ENCODE peak calls at places on chromosomes 7 and 10, in six cellular contexts. K is upper lobe of right lung, R is right cardiac atrium, D is BE2C, N is spleen, M is IMR-90. H is an unnamed sample. For H3K4me1, the result is how much of the 10 kb centered on the place peaks cover.

GRCh38 chr10:44008270-44008916 is 359.7 kb upstream of the ZNF32 start:
- DNase-seq in K (no peak), R (no peak), D (no peak), N (no peak), M (peak), H (no peak)

GRCh38 chr7:84663224-84663623 is 468.6 kb upstream of the SEMA3A start:
- DNase-seq in K (no peak), R (no peak), D (no peak), N (no peak), M (peak), H (no peak)

GRCh38 chr10:37992083-37992482 is 15.6 kb upstream of the ZNF25 start:
- DNase-seq in K (no peak), R (no peak), D (no peak), N (no peak), M (no peak), H (no peak)

GRCh38 chr7:2416659-2417058 is 13.2 kb downstream of the CHST12 start:
- DNase-seq in K (no peak), R (no peak), D (no peak), N (no peak), M (no peak), H (no peak)

GRCh38 chr7:5497158-5498103 is 73.8 kb upstream of the TNRC18 start:
- DNase-seq in K (no peak), R (no peak), D (peak), N (no peak), M (no peak), H (no peak)

GRCh38 chr7:92778972-92779371 is 57.4 kb downstream of the CDK6 start:
- DNase-seq in K (no peak), R (no peak), D (no peak), N (no peak), M (peak), H (no peak)

GRCh38 chr7:46651070-46651469 is 730.0 kb upstream of the IGFBP3 start:
- DNase-seq in K (no peak), R (no peak), D (no peak), N (no peak), M (no peak), H (no peak)

GRCh38 chr7:33395340-33395739 is 266.0 kb downstream of the BBS9 start:
- DNase-seq in K (no peak), R (no peak), D (no peak), N (no peak), M (peak), H (no peak)

GRCh38 chr7:104240400-104240799 is 32.6 kb upstream of the ORC5 start:
- DNase-seq in K (no peak), R (no peak), D (no peak), N (no peak), M (no peak), H (no peak)

GRCh38 chr10:101189461-101190401 is 39.5 kb downstream of the LBX1 start:
- DNase-seq in K (no peak), R (no peak), D (no peak), N (no peak), M (no peak), H (no peak)

GRCh38 chr7:108324053-108325038 is 131.9 kb downstream of the NRCAM start:
- DNase-seq in K (no peak), R (no peak), D (no peak), N (no peak), M (no peak), H (peak)

GRCh38 chr7:155860840-155861479 is 48.7 kb upstream of the SHH start:
- DNase-seq in K (peak), R (peak), D (no peak), N (peak), M (peak), H (no peak)

GRCh38 chr7:41696323-41696916 is 6.5 kb downstream of the INHBA start:
- DNase-seq in K (peak), R (peak), D (peak), N (peak), M (peak), H (peak)

GRCh38 chr7:134547738-134548054 is 1.2 kb upstream of the AKR1B15 start:
- DNase-seq in K (peak), R (peak), D (no peak), N (no peak), M (peak), H (peak)

GRCh38 chr7:2175514-2175913 is 57.2 kb downstream of the MAD1L1 start:
- DNase-seq in K (no peak), R (peak), D (no peak), N (no peak), M (peak), H (no peak)

GRCh38 chr7:143375298-143376034 is 5.7 kb upstream of the ZYX start:
- DNase-seq in K (no peak), R (no peak), D (no peak), N (peak), M (no peak), H (no peak)

GRCh38 chr10:79084972-79085597 is 16.3 kb downstream of the ZMIZ1 start:
- DNase-seq in K (no peak), R (no peak), D (no peak), N (peak), M (no peak), H (no peak)

GRCh38 chr10:79086822-79087221 is 18.1 kb downstream of the ZMIZ1 start:
- DNase-seq in K (no peak), R (no peak), D (no peak), N (no peak), M (no peak), H (no peak)

GRCh38 chr10:79082035-79082373 is 13.2 kb downstream of the ZMIZ1 start:
- DNase-seq in K (no peak), R (no peak), D (no peak), N (no peak), M (no peak), H (no peak)

GRCh38 chr10:79082631-79083581 is 14.1 kb downstream of the ZMIZ1 start:
- DNase-seq in K (no peak), R (no peak), D (no peak), N (peak), M (peak), H (no peak)

DNA sequence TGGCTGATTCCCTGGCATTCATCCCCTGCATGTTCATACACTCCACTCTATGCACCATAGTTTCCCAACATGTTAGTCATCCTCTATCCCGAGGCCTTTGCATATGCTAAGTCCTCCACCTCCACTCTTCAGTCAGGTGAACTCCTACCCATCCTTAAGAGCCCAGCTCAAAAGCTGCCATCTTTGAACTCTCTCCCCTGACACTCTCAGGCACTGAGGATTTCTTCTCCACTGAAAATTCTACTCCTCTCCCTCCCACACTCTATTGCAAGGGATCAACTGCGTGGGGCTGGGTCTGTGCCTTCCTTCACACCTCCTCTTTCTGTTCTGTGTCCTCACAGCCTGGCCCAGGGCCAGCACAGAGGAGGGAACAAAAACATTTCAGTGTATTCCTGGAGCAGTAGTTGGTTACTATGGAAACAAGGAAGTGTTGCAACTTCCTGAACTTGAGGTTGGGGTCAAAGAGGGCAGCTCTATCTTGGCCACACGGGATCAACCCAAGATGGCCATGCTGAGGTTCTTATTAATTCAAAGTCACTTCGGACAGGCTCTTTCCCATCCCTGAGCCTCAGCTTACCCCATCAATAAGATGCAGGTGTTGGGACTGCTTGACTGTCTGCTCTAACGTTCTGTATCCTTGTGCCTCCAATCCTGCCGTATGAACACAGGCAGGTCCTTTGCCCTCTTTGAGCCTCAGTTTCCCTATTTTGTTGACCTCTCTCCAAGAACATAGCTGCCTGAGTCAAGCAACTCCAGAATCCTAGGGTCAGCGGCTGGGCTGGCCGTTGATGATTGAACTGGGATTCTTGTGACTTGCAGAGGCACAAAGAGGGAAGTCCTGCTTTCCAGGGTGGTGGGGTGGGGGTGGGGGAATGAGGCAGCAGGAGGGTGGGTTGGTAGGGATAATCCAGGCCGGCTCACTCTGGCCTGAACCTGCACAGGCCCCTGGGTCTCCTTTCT is 15.5 kb downstream of the ZMIZ1 start:
- DNase-seq in K (peak), R (peak), D (no peak), N (peak), M (peak), H (no peak)
- H3K4me1 ChIP-seq in K (half or more), R (half or more), D (under half), N (half or more), M (half or more), H (under half)

DNA sequence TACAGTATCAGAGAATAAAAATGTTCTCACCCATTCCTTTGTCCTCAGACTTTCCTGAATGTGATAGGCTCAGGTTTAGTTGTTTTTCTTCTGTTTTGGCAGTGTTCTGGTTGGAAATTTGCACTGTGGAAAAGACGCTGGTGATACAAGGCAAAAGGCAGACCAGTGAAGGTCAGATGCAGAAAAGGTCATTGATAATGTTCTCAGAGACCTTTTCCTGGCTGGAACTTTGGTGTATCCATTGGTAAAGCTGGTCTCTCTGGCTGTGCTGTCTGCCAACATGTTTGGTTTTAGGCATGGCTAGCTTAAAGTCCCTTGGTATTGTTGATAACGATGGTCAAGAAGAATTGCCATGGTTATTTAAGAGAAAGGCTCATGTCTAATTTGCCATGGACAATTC is 11.5 kb downstream of the ARID5B start:
- DNase-seq in K (no peak), R (no peak), D (no peak), N (no peak), M (no peak), H (no peak)
- H3K4me1 ChIP-seq in K (under half), R (under half), D (under half), N (under half), M (under half), H (under half)

GRCh38 chr10:103645141-103646054 is 151.9 kb downstream of the NEURL1 start:
- DNase-seq in K (peak), R (peak), D (no peak), N (no peak), M (peak), H (no peak)
- H3K4me1 ChIP-seq in K (under half), R (under half), D (under half), N (under half), M (under half), H (under half)

GRCh38 chr10:72337722-72338121 is 17.0 kb downstream of the DNAJB12 start:
- DNase-seq in K (no peak), R (no peak), D (no peak), N (no peak), M (no peak), H (no peak)

GRCh38 chr10:72337039-72337629 is 17.6 kb downstream of the DNAJB12 start:
- DNase-seq in K (peak), R (peak), D (peak), N (peak), M (peak), H (peak)

GRCh38 chr10:72335394-72336258 is 19.1 kb downstream of the DNAJB12 start:
- DNase-seq in K (peak), R (peak), D (peak), N (peak), M (no peak), H (no peak)

GRCh38 chr10:72334832-72335393 is 19.8 kb downstream of the DNAJB12 start:
- DNase-seq in K (peak), R (peak), D (peak), N (peak), M (peak), H (no peak)

GRCh38 chr10:72336259-72337038 is 18.3 kb downstream of the DNAJB12 start:
- DNase-seq in K (no peak), R (no peak), D (no peak), N (peak), M (no peak), H (no peak)
- H3K4me1 ChIP-seq in K (half or more), R (under half), D (under half), N (half or more), M (under half), H (under half)

GRCh38 chr10:118259288-118259906 is 82.7 kb downstream of the FAM204A start:
- DNase-seq in K (no peak), R (no peak), D (peak), N (no peak), M (peak), H (peak)

GRCh38 chr10:118264252-118264651 is 77.9 kb downstream of the FAM204A start:
- DNase-seq in K (no peak), R (no peak), D (no peak), N (no peak), M (no peak), H (no peak)

GRCh38 chr10:118264838-118265470 is 77.2 kb downstream of the FAM204A start:
- DNase-seq in K (no peak), R (no peak), D (no peak), N (no peak), M (no peak), H (no peak)
- H3K4me1 ChIP-seq in K (under half), R (under half), D (under half), N (under half), M (under half), H (under half)

DNA sequence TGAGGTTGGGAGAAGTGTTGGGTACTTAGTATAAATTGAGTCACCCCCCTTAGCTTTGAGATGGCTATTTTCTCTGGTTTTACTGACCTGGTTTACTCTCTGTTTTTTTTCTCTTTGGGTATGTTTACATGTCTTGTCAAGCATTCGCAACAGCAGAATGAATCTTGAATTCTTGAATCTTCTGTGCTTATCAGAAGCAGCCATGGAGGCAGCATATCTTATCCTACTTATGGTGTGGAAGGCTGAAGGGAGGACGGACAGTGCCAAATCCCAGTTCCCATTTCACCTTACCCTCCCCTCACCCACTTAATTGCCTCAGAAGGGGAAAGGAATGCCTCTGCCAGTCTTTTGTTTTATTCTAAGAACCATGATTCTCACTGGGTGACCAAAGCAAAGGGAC is 3.7 kb downstream of the SND1 start:
- DNase-seq in K (no peak), R (no peak), D (no peak), N (no peak), M (no peak), H (peak)
- H3K4me1 ChIP-seq in K (under half), R (under half), D (under half), N (half or more), M (under half), H (under half)

DNA sequence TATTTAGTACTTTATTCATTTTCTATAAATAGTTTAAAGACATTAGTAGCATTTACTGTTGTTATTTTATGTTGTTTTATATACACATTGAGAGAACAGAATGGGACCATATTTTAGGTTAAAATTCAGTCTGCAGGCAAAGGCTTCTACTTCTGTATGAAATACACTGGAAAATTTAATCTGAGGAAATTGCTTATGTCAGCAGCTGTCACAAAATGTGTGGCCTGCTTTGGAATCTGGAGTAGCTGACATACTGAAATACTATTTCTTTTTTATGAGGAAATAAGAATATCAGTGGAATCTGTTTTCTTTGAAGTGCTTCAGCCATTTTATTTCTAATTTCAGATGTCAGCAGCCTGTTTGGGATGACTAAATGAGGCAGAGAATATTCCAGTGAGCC is 266.9 kb downstream of the ARL4A start:
- DNase-seq in K (no peak), R (no peak), D (no peak), N (no peak), M (no peak), H (no peak)
- H3K4me1 ChIP-seq in K (under half), R (under half), D (under half), N (under half), M (under half), H (under half)

GRCh38 chr10:104908581-104908980 is 267.5 kb downstream of the SORCS3 start:
- DNase-seq in K (no peak), R (no peak), D (no peak), N (no peak), M (no peak), H (no peak)
- H3K4me1 ChIP-seq in K (under half), R (under half), D (under half), N (under half), M (under half), H (under half)

GRCh38 chr10:35643151-35643975 is 1.3 kb upstream of the FZD8 start:
- DNase-seq in K (peak), R (peak), D (peak), N (peak), M (peak), H (peak)

GRCh38 chr10:35641430-35642015 is 573 bp downstream of the FZD8 start:
- DNase-seq in K (no peak), R (peak), D (peak), N (no peak), M (peak), H (peak)

GRCh38 chr10:35640951-35641429 is 1.1 kb downstream of the FZD8 start:
- DNase-seq in K (peak), R (peak), D (peak), N (peak), M (peak), H (peak)

GRCh38 chr10:35642793-35643114 is 658 bp upstream of the FZD8 start:
- DNase-seq in K (no peak), R (peak), D (no peak), N (peak), M (no peak), H (no peak)

GRCh38 chr10:35642023-35642792 is at the start of gene FZD8:
- DNase-seq in K (peak), R (peak), D (peak), N (peak), M (peak), H (peak)
- H3K4me1 ChIP-seq in K (under half), R (under half), D (under half), N (half or more), M (under half), H (under half)